ENCODE peak calls at places on chromosome 22, in eight cellular contexts. N, M, K, V, Y, B, H and S are unnamed samples.

GRCh38 chr22:20403779-20404140 is 9.8 kb downstream of the ZNF74 start:
- DNase-seq in N (no peak), B (no peak), K (no peak), H (no peak), M (no peak), V (no peak), Y (no peak), S (no peak)

GRCh38 chr22:24727218-24727851 is 47.2 kb downstream of the PIWIL3 start:
- DNase-seq in B (no peak), V (no peak), H (no peak), Y (no peak), N (peak; percentile 47), K (no peak), M (no peak), S (no peak)

GRCh38 chr22:33418483-33418882 is 360.3 kb upstream of the SYN3 start:
- DNase-seq in B (no peak), K (no peak), N (no peak), M (no peak), Y (no peak), H (no peak), V (no peak), S (no peak)

GRCh38 chr22:47784367-47784983 is 1022.0 kb downstream of the TBC1D22A start:
- DNase-seq in M (no peak), V (no peak), B (no peak), N (no peak), Y (no peak), K (no peak), H (no peak), S (no peak)

GRCh38 chr22:46464701-46465347 is 72.6 kb downstream of the CELSR1 start:
- DNase-seq in H (no peak), K (no peak), B (no peak), N (no peak), M (no peak), Y (no peak), V (no peak), S (no peak)

GRCh38 chr22:18974477-18975180 is 38.5 kb upstream of the PRODH start:
- DNase-seq in K (no peak), M (no peak), V (no peak), H (no peak), Y (no peak), N (no peak), B (no peak), S (no peak)

GRCh38 chr22:23837496-23837859 is 1.3 kb downstream of the DERL3 start:
- DNase-seq in Y (no peak), V (no peak), N (no peak), B (no peak), M (no peak), K (no peak), H (no peak), S (no peak)

GRCh38 chr22:47850644-47851151 is 1088.2 kb downstream of the TBC1D22A start:
- DNase-seq in N (no peak), B (no peak), H (no peak), Y (no peak), V (no peak), K (no peak), M (no peak), S (no peak)

GRCh38 chr22:38083931-38084631 is at the start of gene SLC16A8:
- DNase-seq in Y (no peak), N (no peak), V (no peak), H (no peak), B (no peak), M (no peak), K (no peak), S (no peak)

GRCh38 chr22:20940178-20940790 is 23.1 kb downstream of the CRKL start:
- DNase-seq in H (peak; percentile 33), V (no peak), B (no peak), M (peak; percentile 48), K (no peak), Y (no peak), N (no peak), S (no peak)

GRCh38 chr22:49756656-49757055 is 71.0 kb downstream of the BRD1 start:
- DNase-seq in M (no peak), V (no peak), K (no peak), Y (peak; percentile 52), N (no peak), B (no peak), H (no peak), S (no peak)

GRCh38 chr22:46638601-46639431 is 18.6 kb downstream of the GRAMD4 start:
- DNase-seq in K (no peak), M (no peak), Y (no peak), B (no peak), V (no peak), N (no peak), H (no peak), S (no peak)

GRCh38 chr22:44710474-44711235 is 8.7 kb downstream of the PRR5 start:
- DNase-seq in V (no peak), Y (no peak), M (no peak), N (no peak), K (no peak), B (no peak), H (no peak), S (peak; percentile 64)

GRCh38 chr22:18076060-18076497 is 1.7 kb upstream of the PEX26 start:
- DNase-seq in Y (peak; percentile 88), B (peak; percentile 72), M (peak; percentile 83), N (peak; percentile 63), V (no peak), H (peak; percentile 93), K (peak; percentile 62), S (peak; percentile 51)

GRCh38 chr22:22914726-22915669 is 27.4 kb downstream of the IGLL5 start:
- DNase-seq in M (no peak), N (no peak), Y (no peak), B (no peak), K (no peak), V (no peak), H (no peak), S (no peak)

GRCh38 chr22:19022755-19023154 is 86.7 kb upstream of the PRODH start:
- DNase-seq in B (no peak), K (no peak), M (no peak), Y (no peak), N (no peak), V (no peak), H (no peak), S (no peak)

GRCh38 chr22:45227645-45228400 is 12.9 kb downstream of the KIAA0930 start:
- DNase-seq in B (no peak), N (no peak), V (no peak), H (no peak), K (no peak), Y (no peak), M (no peak), S (no peak)